ENCODE peak calls at places on chromosomes 13 and 19, in nine cellular contexts. B, K, M, Q, A, V, N, U and J are unnamed samples.
A peak's percentile ranks its signal among the peaks of the same experiment; 100 is the strongest.

GRCh38 chr13:63481334-63481733 is 2065.7 kb upstream of the PCDH20 start:
- DNase-seq in Q (no peak), N (no peak), A (no peak), M (peak; percentile 4), U (no peak), B (no peak), K (no peak), V (no peak), J (no peak)

GRCh38 chr19:10654610-10655456 is 687 bp downstream of the ILF3 start:
- DNase-seq in M (peak; percentile 91), Q (peak; percentile 84), K (peak; percentile 60), V (peak; percentile 52), B (peak; percentile 58), N (no peak), U (peak; percentile 47), A (peak; percentile 30), J (peak; percentile 51)

GRCh38 chr13:43567608-43568007 is 219.2 kb downstream of the ENOX1 start:
- DNase-seq in K (no peak), N (no peak), B (peak; percentile 64), U (no peak), A (peak; percentile 61), M (no peak), Q (no peak), V (no peak), J (no peak)

GRCh38 chr13:35965226-35965927 is 165.8 kb downstream of the DCLK1 start:
- DNase-seq in Q (no peak), K (no peak), V (no peak), B (no peak), U (no peak), M (no peak), A (no peak), N (no peak), J (no peak)

GRCh38 chr19:39557791-39558622 is 18.0 kb upstream of the EID2 start:
- DNase-seq in M (no peak), Q (peak; percentile 61), A (no peak), N (no peak), V (no peak), U (no peak), B (peak; percentile 24), K (no peak), J (no peak)

GRCh38 chr13:50740052-50740741 is 103.3 kb downstream of the DLEU7 start:
- DNase-seq in B (no peak), N (no peak), A (no peak), Q (no peak), V (no peak), U (no peak), K (no peak), M (no peak), J (no peak)

GRCh38 chr13:25806304-25806974 is 245.4 kb downstream of the SHISA2 start:
- DNase-seq in Q (no peak), V (no peak), B (no peak), K (no peak), M (no peak), A (no peak), U (no peak), N (no peak), J (no peak)

GRCh38 chr19:795691-796581 is 1.3 kb upstream of the PTBP1 start:
- DNase-seq in Q (no peak), V (peak; percentile 26), M (no peak), U (no peak), B (no peak), K (no peak), N (no peak), A (no peak), J (no peak)

GRCh38 chr13:113952151-113952982 is 21.5 kb downstream of the C13orf46 start:
- DNase-seq in B (no peak), A (no peak), V (no peak), K (no peak), U (no peak), Q (no peak), M (no peak), N (no peak), J (no peak)

GRCh38 chr13:87821512-87821911 is 150.3 kb downstream of the SLITRK5 start:
- DNase-seq in N (no peak), Q (no peak), K (no peak), V (no peak), U (no peak), A (peak; percentile 56), B (no peak), M (no peak), J (no peak)

GRCh38 chr19:10603084-10603872 is 16.2 kb upstream of the AP1M2 start:
- DNase-seq in U (no peak), Q (no peak), K (no peak), N (no peak), A (no peak), B (peak; percentile 95), M (peak; percentile 83), V (peak; percentile 53), J (peak; percentile 80)

GRCh38 chr19:17565611-17566010 is 10.2 kb downstream of the COLGALT1 start:
- DNase-seq in B (no peak), A (no peak), U (no peak), Q (no peak), M (no peak), V (no peak), N (no peak), K (no peak), J (no peak)

GRCh38 chr19:45852145-45852750 is 10.7 kb downstream of the SYMPK start:
- DNase-seq in K (no peak), N (no peak), Q (no peak), U (no peak), V (no peak), B (peak; percentile 73), M (peak; percentile 27), A (no peak), J (no peak)

GRCh38 chr19:16070366-16070990 is 5.8 kb upstream of the TPM4 start:
- DNase-seq in N (no peak), U (no peak), V (peak; percentile 96), A (no peak), Q (no peak), K (no peak), M (no peak), B (no peak), J (peak; percentile 82)